ENCODE peak calls at places on chromosomes 13 and 19, in four cellular contexts. J, U, E and A are unnamed samples.

GRCh38 chr13:79943633-79944032 is 397.3 kb downstream of the SPRY2 start:
- DNase-seq in J (no peak), U (no peak), E (no peak), A (no peak)

GRCh38 chr19:8324186-8325050 is 3.1 kb downstream of the RPS28 start:
- DNase-seq in J (no peak), U (no peak), E (peak), A (no peak)

GRCh38 chr19:1884291-1884718 is 991 bp downstream of the ABHD17A start:
- DNase-seq in J (no peak), U (no peak), E (no peak), A (no peak)

GRCh38 chr19:13629687-13630357 is 123.5 kb upstream of the CACNA1A start:
- DNase-seq in J (peak), U (peak), E (no peak), A (peak)

GRCh38 chr13:109989155-109989554 is 202.8 kb upstream of the IRS2 start:
- DNase-seq in J (peak), U (peak), E (no peak), A (peak)

GRCh38 chr13:65911546-65912193 is 1318.5 kb downstream of the PCDH9 start:
- DNase-seq in J (no peak), U (no peak), E (no peak), A (peak)

GRCh38 chr13:80972857-80973478 is 632.0 kb upstream of the SPRY2 start:
- DNase-seq in J (no peak), U (no peak), E (no peak), A (no peak)

GRCh38 chr13:79405501-79405830 is 589 bp downstream of the RBM26 start:
- DNase-seq in J (no peak), U (no peak), E (no peak), A (no peak)

DNA sequence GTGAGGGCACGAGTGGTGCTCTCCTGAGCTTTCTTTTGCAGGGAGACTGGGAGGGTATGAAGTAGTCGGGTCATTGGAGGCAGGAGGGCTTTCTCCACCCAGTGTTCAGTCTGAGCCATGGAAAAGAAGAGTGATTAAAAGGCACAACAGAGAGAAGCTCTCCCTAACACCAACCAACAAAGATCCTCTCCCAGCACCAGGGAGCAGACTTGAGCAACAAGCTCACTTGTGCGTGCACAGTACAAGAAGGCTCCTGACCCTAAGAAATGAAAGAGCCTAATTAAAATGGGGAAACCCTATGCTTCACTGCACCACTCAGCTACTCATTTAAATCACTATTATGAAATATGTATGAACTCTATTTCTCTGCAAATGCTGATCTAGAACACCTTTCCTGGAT is 276.3 kb upstream of the SOX21 start:
- DNase-seq in J (no peak), U (no peak), E (no peak), A (no peak)
- TF ChIP-seq CTCF in J (no peak), U (no peak), E (no peak), A (no peak)

GRCh38 chr19:21505459-21506393 is at the start of gene ZNF429:
- DNase-seq in J (peak), U (peak), E (peak), A (peak)
- TF ChIP-seq CTCF in J (peak), U (peak), E (no peak), A (peak)

GRCh38 chr13:51259359-51259645 is 37.1 kb downstream of the FAM124A start:
- DNase-seq in J (no peak), U (no peak), E (peak), A (no peak)

GRCh38 chr13:51255556-51255955 is 33.4 kb downstream of the FAM124A start:
- DNase-seq in J (no peak), U (no peak), E (no peak), A (no peak)

GRCh38 chr13:51260154-51260553 is 38.0 kb downstream of the FAM124A start:
- DNase-seq in J (no peak), U (no peak), E (peak), A (no peak)

GRCh38 chr13:51258612-51259358 is 36.6 kb downstream of the FAM124A start:
- DNase-seq in J (no peak), U (no peak), E (peak), A (no peak)

DNA sequence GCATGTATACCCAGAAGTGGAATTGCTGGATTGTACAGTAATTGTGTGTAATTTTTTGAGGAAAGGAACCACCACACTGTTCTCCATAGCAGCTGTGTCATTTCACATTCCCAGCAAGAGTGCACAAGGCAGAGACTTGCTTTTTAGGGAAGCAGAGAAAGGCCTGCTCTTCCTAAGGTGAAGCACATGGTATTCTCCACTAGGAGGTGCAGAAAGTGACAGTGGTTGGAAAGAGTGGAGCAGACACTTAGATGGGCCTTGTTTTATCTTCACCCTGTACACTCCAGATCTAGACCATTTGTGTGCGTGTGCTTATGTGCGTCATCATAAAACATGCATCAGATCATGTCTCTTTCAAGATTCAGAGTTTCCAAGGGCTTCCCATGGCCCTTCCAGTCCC is 35.0 kb downstream of the FAM124A start:
- DNase-seq in J (no peak), U (no peak), E (no peak), A (no peak)
- TF ChIP-seq CTCF in J (no peak), U (no peak), E (no peak), A (peak)

DNA sequence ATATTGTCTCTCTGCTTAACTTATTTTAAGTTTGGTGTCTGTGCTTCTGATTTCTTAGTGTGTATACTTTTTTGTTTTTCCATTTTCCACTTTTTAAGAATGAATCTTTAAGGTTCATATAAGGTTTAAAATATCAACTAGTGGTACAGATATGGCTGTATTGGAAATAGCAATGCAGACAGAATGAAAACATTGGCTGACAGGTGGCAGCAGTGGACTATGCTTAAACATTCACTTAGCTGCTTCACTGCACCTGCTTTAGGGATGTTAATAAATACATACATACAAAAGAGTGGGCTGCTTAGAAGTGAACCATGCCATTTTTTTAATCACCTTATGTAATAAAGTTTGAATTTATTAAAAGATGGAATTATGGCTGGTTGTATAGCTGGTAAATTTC is 27.3 kb downstream of the TM9SF2 start:
- DNase-seq in J (no peak), U (no peak), E (no peak), A (no peak)
- TF ChIP-seq CTCF in J (no peak), U (peak), E (no peak), A (no peak)